ENCODE peak calls at places on chromosomes 13 and 19, in five cellular contexts. N is effector memory CD4-positive, alpha-beta T cell; U is stimulated activated CD8-positive, alpha-beta memory T cell treated with anti-CD3 and anti-CD28 coated beads, Interleukin-7, amount 100 ng/mL, for 1 hour; W is CD8-positive, alpha-beta T cell; P is EL. H is an unnamed sample.
A peak's percentile ranks its signal among the peaks of the same experiment; 100 is the strongest.

GRCh38 chr13:42553098-42554046 is 20.6 kb upstream of the TNFSF11 start:
- DNase-seq in N (no peak), U (no peak), W (no peak), P (peak; percentile 16), H (peak; percentile 88)

GRCh38 chr19:42313096-42313839 is at the start of gene TMEM145:
- DNase-seq in N (no peak), U (no peak), W (peak; percentile 44), P (peak; percentile 54), H (peak; percentile 28)

GRCh38 chr13:92716749-92717148 is 509.9 kb upstream of the GPC6 start:
- DNase-seq in N (no peak), U (no peak), W (no peak), P (peak; percentile 12), H (peak; percentile 35)

GRCh38 chr19:49555600-49556411 is 24.6 kb downstream of the NOSIP start:
- DNase-seq in N (peak; percentile 68), U (no peak), W (peak; percentile 85), P (peak; percentile 25), H (no peak)

GRCh38 chr13:27959976-27960361 is 9.1 kb downstream of the CDX2 start:
- DNase-seq in N (no peak), U (no peak), W (no peak), P (no peak), H (no peak)

GRCh38 chr13:112984954-112985802 is 16.2 kb downstream of the MCF2L start:
- DNase-seq in N (no peak), U (no peak), W (no peak), P (no peak), H (no peak)

GRCh38 chr13:98144501-98145350 is 1.8 kb downstream of the FARP1 start:
- DNase-seq in N (no peak), U (no peak), W (no peak), P (peak; percentile 74), H (peak; percentile 36)

GRCh38 chr13:59743195-59743594 is 420.5 kb downstream of the DIAPH3 start:
- DNase-seq in N (no peak), U (no peak), W (no peak), P (no peak), H (no peak)

GRCh38 chr19:40607311-40607871 is 6.2 kb downstream of the LTBP4 start:
- DNase-seq in N (no peak), U (no peak), W (no peak), P (no peak), H (no peak)

GRCh38 chr13:31905896-31906295 is 125.7 kb upstream of the FRY start:
- DNase-seq in N (no peak), U (no peak), W (no peak), P (no peak), H (no peak)

GRCh38 chr19:7117248-7117647 is 47.7 kb downstream of the ZNF557 start:
- DNase-seq in N (no peak), U (no peak), W (no peak), P (no peak), H (no peak)

GRCh38 chr13:45178349-45179142 is 22.3 kb downstream of the KCTD4 start:
- DNase-seq in N (no peak), U (no peak), W (peak; percentile 12), P (peak; percentile 84), H (peak; percentile 90)

H was measured in LHCN-M2.